ENCODE peak calls at places on chromosomes 6 and 20, in seven cellular contexts. P is NCI-H510A treated with DMSO at 0.1 percent for 48 hours; E is NAMALWA; W is H7; M is activated effector memory CD4-positive, alpha-beta T cell treated with anti-CD3 and anti-CD28 coated beads, Interleukin-2, amount 50 U/mL, for 16 hours; U is mucosa of descending colon; S is spleen. V is an unnamed sample.

GRCh38 chr6:16370943-16371342 is 132.6 kb downstream of the GMPR start:
- DNase-seq in S (no peak), E (no peak), W (no peak), U (no peak), P (no peak), M (no peak), V (no peak)

GRCh38 chr6:84635081-84635745 is 129.2 kb downstream of the TBX18 start:
- DNase-seq in S (no peak), E (no peak), M (no peak), P (no peak), U (no peak), W (no peak), V (no peak)

GRCh38 chr6:97594834-97595233 is 311.8 kb upstream of the MMS22L start:
- DNase-seq in P (no peak), W (no peak), M (no peak), E (no peak), S (no peak), U (no peak), V (no peak)

GRCh38 chr20:57394087-57395082 is 3.2 kb downstream of the RBM38 start:
- DNase-seq in W (peak; percentile 60), E (no peak), U (no peak), P (no peak), M (peak; percentile 51), S (peak; percentile 78), V (no peak)

GRCh38 chr6:17519120-17519519 is 81.0 kb upstream of the FAM8A1 start:
- DNase-seq in M (no peak), W (no peak), S (no peak), P (no peak), U (no peak), E (no peak), V (no peak)

GRCh38 chr6:166738778-166739654 is 112.0 kb upstream of the RPS6KA2 start:
- DNase-seq in W (no peak), E (no peak), P (no peak), U (peak; percentile 26), M (no peak), S (no peak), V (no peak)

GRCh38 chr6:106064766-106065165 is 21.4 kb upstream of the PRDM1 start:
- DNase-seq in W (no peak), U (no peak), E (no peak), S (no peak), P (no peak), M (no peak), V (no peak)

GRCh38 chr6:70108230-70108629 is 194.7 kb downstream of the COL9A1 start:
- DNase-seq in P (no peak), M (no peak), E (peak; percentile 77), U (peak; percentile 3), S (no peak), W (peak; percentile 4), V (no peak)

GRCh38 chr20:62025394-62025793 is 40.3 kb downstream of the TAF4 start:
- DNase-seq in U (no peak), E (no peak), W (no peak), M (no peak), P (no peak), S (no peak), V (no peak)

GRCh38 chr6:36207155-36207554 is 10.6 kb downstream of the BRPF3 start:
- DNase-seq in M (no peak), S (no peak), P (no peak), U (peak; percentile 53), E (no peak), W (no peak), V (no peak)

V was measured in NCI-H2029.